ENCODE peak calls at places on chromosomes 12 and 14, in ten cellular contexts. B, Y, R, I, E, U, S, K, F and T are unnamed samples.

GRCh38 chr12:39442895-39443703 is at the start of gene KIF21A:
- DNase-seq in R (peak), U (peak), K (peak), F (peak), B (peak), E (peak), Y (peak), S (peak), I (peak), T (peak)

GRCh38 chr12:76250256-76250655 is 98.0 kb downstream of the BBS10 start:
- DNase-seq in Y (no peak), B (no peak), I (no peak), F (no peak), K (no peak), U (no peak), R (no peak), S (no peak), E (no peak), T (no peak)

GRCh38 chr12:46370792-46371717 is 1.5 kb downstream of the SLC38A2 start:
- DNase-seq in U (peak), I (peak), S (peak), R (peak), E (peak), Y (peak), K (peak), B (peak), F (peak), T (peak)

GRCh38 chr12:65619018-65619417 is 205.3 kb upstream of the HMGA2 start:
- DNase-seq in S (no peak), U (no peak), Y (no peak), B (no peak), R (no peak), I (no peak), F (no peak), K (no peak), E (no peak), T (no peak)

GRCh38 chr12:94304566-94305061 is 155.1 kb downstream of the CEP83 start:
- DNase-seq in B (no peak), E (no peak), F (no peak), Y (no peak), K (no peak), S (no peak), I (no peak), R (no peak), U (no peak), T (no peak)

GRCh38 chr12:74957231-74957630 is 252.4 kb downstream of the KCNC2 start:
- DNase-seq in F (no peak), U (no peak), I (no peak), Y (no peak), E (no peak), S (no peak), K (no peak), R (no peak), B (no peak), T (no peak)

GRCh38 chr12:50326636-50327284 is 43.4 kb upstream of the LIMA1 start:
- DNase-seq in F (no peak), Y (no peak), S (no peak), U (no peak), E (peak), K (peak), B (no peak), I (peak), R (no peak), T (no peak)

GRCh38 chr14:104804481-104805325 is 3.8 kb downstream of the ZBTB42 start:
- DNase-seq in R (no peak), U (no peak), K (no peak), E (no peak), F (no peak), B (no peak), S (no peak), I (no peak), Y (no peak), T (no peak)

GRCh38 chr12:30021046-30021833 is 237.5 kb upstream of the TMTC1 start:
- DNase-seq in U (no peak), K (no peak), E (no peak), F (peak), S (no peak), B (no peak), I (no peak), R (no peak), Y (no peak), T (no peak)

GRCh38 chr12:91618281-91618680 is 435.7 kb upstream of the DCN start:
- DNase-seq in I (no peak), R (no peak), B (no peak), K (no peak), F (no peak), Y (no peak), U (no peak), S (no peak), E (no peak), T (no peak)

GRCh38 chr14:61285364-61285763 is 4.2 kb upstream of the TMEM30B start:
- DNase-seq in U (no peak), I (no peak), R (no peak), S (no peak), K (no peak), F (no peak), E (no peak), Y (no peak), B (no peak), T (no peak)

GRCh38 chr12:7060353-7060954 is at the start of gene C1S:
- DNase-seq in E (peak), K (peak), B (no peak), R (peak), I (peak), Y (peak), U (peak), S (peak), F (peak), T (no peak)

GRCh38 chr14:87049886-87050820 is 942.8 kb downstream of the GALC start:
- DNase-seq in S (no peak), U (no peak), R (no peak), K (no peak), I (peak), E (no peak), B (peak), F (peak), Y (no peak), T (no peak)

GRCh38 chr14:56216631-56217379 is 98.6 kb downstream of the PELI2 start:
- DNase-seq in S (peak), F (peak), Y (peak), B (no peak), R (peak), U (no peak), I (no peak), K (peak), E (peak), T (no peak)

GRCh38 chr12:43740511-43741100 is 18.0 kb downstream of the PUS7L start:
- DNase-seq in U (no peak), B (no peak), K (no peak), S (no peak), Y (no peak), R (no peak), F (no peak), E (no peak), I (no peak), T (no peak)

GRCh38 chr12:51307655-51308593 is 16.1 kb downstream of the BIN2 start:
- DNase-seq in B (no peak), Y (no peak), K (no peak), U (no peak), F (peak), S (peak), R (no peak), I (no peak), E (no peak), T (no peak)

GRCh38 chr14:50333010-50333409 is 20.9 kb downstream of the DMAC2L start:
- DNase-seq in K (no peak), R (peak), Y (peak), U (peak), B (no peak), F (no peak), E (no peak), S (no peak), I (no peak), T (no peak)

GRCh38 chr14:73424453-73424852 is 33.9 kb downstream of the NUMB start:
- DNase-seq in F (no peak), R (no peak), U (no peak), I (no peak), B (peak), S (no peak), Y (no peak), E (no peak), K (no peak), T (no peak)

GRCh38 chr12:81573228-81573627 is 185.9 kb downstream of the PPFIA2 start:
- DNase-seq in R (no peak), I (no peak), B (no peak), F (no peak), K (no peak), E (no peak), S (no peak), U (no peak), Y (no peak), T (no peak)

GRCh38 chr14:49449749-49450148 is 136.4 kb downstream of the RPS29 start:
- DNase-seq in B (no peak), F (no peak), Y (no peak), K (no peak), R (no peak), S (no peak), E (no peak), U (no peak), I (no peak), T (no peak)

GRCh38 chr14:50402965-50403364 is 6.3 kb upstream of the CDKL1 start:
- DNase-seq in B (no peak), Y (no peak), E (no peak), F (no peak), S (no peak), K (no peak), U (no peak), I (no peak), R (no peak), T (no peak)

GRCh38 chr14:52117433-52117832 is 48.6 kb upstream of the NID2 start:
- DNase-seq in B (no peak), E (no peak), Y (no peak), K (no peak), U (no peak), S (no peak), F (no peak), I (no peak), R (peak), T (no peak)

GRCh38 chr14:32426596-32427408 is 97.7 kb downstream of the AKAP6 start:
- DNase-seq in I (no peak), K (no peak), B (no peak), R (no peak), F (no peak), Y (no peak), S (no peak), U (no peak), E (no peak), T (no peak)

GRCh38 chr12:65810036-65810435 is 14.2 kb upstream of the HMGA2 start:
- DNase-seq in S (no peak), E (no peak), B (no peak), Y (no peak), R (no peak), F (no peak), U (no peak), K (no peak), I (no peak), T (no peak)

GRCh38 chr12:79988368-79988767 is 53.5 kb upstream of the PPP1R12A start:
- DNase-seq in R (no peak), I (no peak), B (no peak), F (peak), Y (no peak), K (no peak), S (no peak), U (no peak), E (no peak), T (no peak)

GRCh38 chr12:48796976-48797375 is 8.1 kb upstream of the ADCY6 start:
- DNase-seq in B (no peak), F (no peak), S (no peak), Y (no peak), K (no peak), I (no peak), E (no peak), U (no peak), R (no peak), T (no peak)

GRCh38 chr12:119802472-119802871 is 74.6 kb downstream of the CIT start:
- DNase-seq in E (no peak), R (peak), Y (peak), K (no peak), U (peak), I (no peak), B (no peak), F (peak), S (no peak), T (no peak)

GRCh38 chr12:130342442-130342841 is 4.8 kb downstream of the PIWIL1 start:
- DNase-seq in U (no peak), R (no peak), S (no peak), B (no peak), K (no peak), I (no peak), F (no peak), Y (no peak), E (no peak), T (no peak)

GRCh38 chr12:95143784-95144205 is 70.4 kb upstream of the NR2C1 start:
- DNase-seq in I (no peak), F (no peak), R (no peak), K (no peak), S (no peak), Y (no peak), B (no peak), U (no peak), E (no peak), T (no peak)

GRCh38 chr14:49769581-49770211 is 1.7 kb downstream of the KLHDC2 start:
- DNase-seq in E (peak), R (no peak), Y (no peak), I (no peak), U (no peak), B (no peak), S (peak), F (no peak), K (no peak), T (no peak)

GRCh38 chr12:14893471-14894250 is 8.0 kb upstream of the MGP start:
- DNase-seq in B (no peak), U (no peak), E (no peak), I (no peak), R (no peak), K (no peak), F (no peak), Y (no peak), S (no peak), T (no peak)

GRCh38 chr14:77086017-77086727 is 11.9 kb upstream of the CIPC start:
- DNase-seq in S (no peak), Y (no peak), U (no peak), R (no peak), B (no peak), F (peak), E (no peak), I (peak), K (no peak), T (no peak)

GRCh38 chr12:97921957-97922722 is 459.5 kb downstream of the RMST start:
- DNase-seq in F (no peak), B (no peak), K (no peak), Y (no peak), S (no peak), E (no peak), I (no peak), R (no peak), U (no peak), T (no peak)

GRCh38 chr12:93922583-93923006 is 225.8 kb upstream of the PLXNC1 start:
- DNase-seq in F (no peak), U (no peak), I (no peak), E (no peak), B (no peak), R (no peak), S (peak), Y (no peak), K (no peak), T (no peak)

GRCh38 chr14:91228112-91229004 is 16.1 kb downstream of the GPR68 start:
- DNase-seq in S (peak), I (no peak), B (peak), F (no peak), Y (no peak), E (no peak), K (no peak), U (no peak), R (no peak), T (no peak)

GRCh38 chr12:69331846-69332684 is 16.1 kb upstream of the LYZ start:
- DNase-seq in E (peak), B (no peak), R (no peak), I (no peak), S (no peak), U (no peak), K (no peak), Y (no peak), F (no peak), T (no peak)
- H3K4me3 ChIP-seq in E (peak), B (no peak), R (peak), I (peak), S (no peak), U (no peak), K (no peak), Y (peak), F (peak), T (peak)

GRCh38 chr12:32478858-32479257 is 79.5 kb downstream of the FGD4 start:
- DNase-seq in U (no peak), Y (no peak), B (no peak), S (no peak), E (no peak), F (no peak), R (no peak), I (no peak), K (no peak), T (no peak)
- H3K27ac ChIP-seq in U (no peak), Y (peak), B (peak), S (no peak), E (peak), F (peak), R (no peak), I (no peak), K (no peak), T (no peak)

GRCh38 chr12:96445743-96446655 is 43.4 kb upstream of the CFAP54 start:
- DNase-seq in K (no peak), B (peak), E (no peak), S (peak), R (no peak), F (no peak), I (no peak), U (no peak), Y (no peak), T (no peak)
- H3K4me3 ChIP-seq in K (no peak), B (peak), E (no peak), S (no peak), R (peak), F (no peak), I (no peak), U (no peak), Y (no peak), T (peak)

DNA sequence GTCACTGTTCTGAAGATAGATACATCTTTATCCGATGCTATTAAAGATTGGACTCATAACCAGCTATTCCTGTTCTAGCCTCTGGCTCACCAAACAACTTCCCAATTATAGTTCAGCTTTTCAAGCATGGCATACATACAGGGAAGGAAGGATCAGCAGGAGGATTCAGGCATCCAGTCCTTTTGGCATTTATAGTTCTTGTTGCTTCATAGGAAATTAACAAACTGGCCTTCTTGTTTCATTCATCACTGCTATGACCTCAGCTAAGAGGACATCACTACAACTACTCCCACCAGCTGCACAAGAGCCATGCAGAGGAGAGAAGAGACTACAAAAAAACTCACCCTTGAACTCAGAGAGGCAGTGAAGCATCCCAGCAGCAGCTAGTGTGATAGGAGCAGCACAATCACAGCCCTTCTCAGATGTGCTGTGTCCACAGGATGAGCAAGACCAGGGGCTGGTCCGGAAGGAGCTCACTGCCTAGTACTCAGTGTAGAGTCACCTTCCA is 100.5 kb downstream of the SPTSSA start:
- DNase-seq in K (no peak), U (no peak), R (no peak), E (no peak), F (no peak), I (no peak), Y (no peak), S (no peak), B (no peak), T (no peak)
- H3K27ac ChIP-seq in K (no peak), U (peak), R (peak), E (no peak), F (no peak), I (no peak), Y (no peak), S (no peak), B (no peak), T (peak)